ENCODE peak calls at places on chromosome 9, in five cellular contexts. L is HCT116, K is HepG2, I is GM12878, J is SK-N-SH. F is an unnamed sample.

GRCh38 chr9:33320568-33321261 is 30.4 kb downstream of the NFX1 start:
- DNase-seq in L (no peak), K (no peak), I (no peak), J (no peak), F (no peak)

GRCh38 chr9:83959061-83959460 is 21.0 kb downstream of the HNRNPK start:
- DNase-seq in L (no peak), K (peak; percentile 69), I (no peak), J (no peak), F (peak; percentile 34)

GRCh38 chr9:124894741-124895170 is 32.8 kb downstream of the ARPC5L start:
- DNase-seq in L (peak; percentile 10), K (peak; percentile 12), I (no peak), J (no peak), F (peak; percentile 77)

GRCh38 chr9:94719878-94720277 is 6.6 kb upstream of the AOPEP start:
- DNase-seq in L (no peak), K (no peak), I (no peak), J (no peak), F (no peak)

GRCh38 chr9:129111762-129112151 is 542 bp downstream of the PTPA start:
- DNase-seq in L (no peak), K (peak; percentile 25), I (no peak), J (peak; percentile 69), F (peak; percentile 54)

GRCh38 chr9:90919883-90920282 is 118.3 kb downstream of the SYK start:
- DNase-seq in L (no peak), K (no peak), I (no peak), J (no peak), F (no peak)

GRCh38 chr9:133004091-133005072 is 25.9 kb downstream of the GFI1B start:
- DNase-seq in L (no peak), K (no peak), I (no peak), J (peak; percentile 20), F (peak; percentile 40)

GRCh38 chr9:88017086-88017485 is 42.8 kb upstream of the CDK20 start:
- DNase-seq in L (no peak), K (no peak), I (no peak), J (no peak), F (no peak)

GRCh38 chr9:4849364-4849763 is 56.6 kb downstream of the RCL1 start:
- DNase-seq in L (no peak), K (peak; percentile 35), I (no peak), J (no peak), F (no peak)

GRCh38 chr9:20788526-20789421 is 104.7 kb downstream of the FOCAD start:
- DNase-seq in L (no peak), K (no peak), I (no peak), J (peak; percentile 10), F (no peak)

GRCh38 chr9:109908459-109909390 is 128.7 kb downstream of the PALM2AKAP2 start:
- DNase-seq in L (no peak), K (no peak), I (no peak), J (no peak), F (no peak)

GRCh38 chr9:128706671-128707381 is 4.5 kb downstream of the PKN3 start:
- DNase-seq in L (no peak), K (no peak), I (no peak), J (no peak), F (no peak)

GRCh38 chr9:16385590-16386578 is 484.6 kb downstream of the BNC2 start:
- DNase-seq in L (no peak), K (no peak), I (no peak), J (no peak), F (no peak)

GRCh38 chr9:124128568-124128967 is 117.0 kb downstream of the LHX2 start:
- DNase-seq in L (no peak), K (peak; percentile 18), I (no peak), J (no peak), F (no peak)

GRCh38 chr9:91500509-91501011 is 76.9 kb upstream of the NFIL3 start:
- DNase-seq in L (peak; percentile 40), K (no peak), I (no peak), J (no peak), F (no peak)

GRCh38 chr9:114165407-114166102 is 10.2 kb downstream of the COL27A1 start:
- DNase-seq in L (no peak), K (no peak), I (no peak), J (no peak), F (no peak)

GRCh38 chr9:84953797-84954695 is 284.5 kb downstream of the NTRK2 start:
- DNase-seq in L (peak; percentile 48), K (peak; percentile 17), I (no peak), J (peak; percentile 85), F (peak; percentile 88)

GRCh38 chr9:126756876-126757415 is 47.9 kb upstream of the ZBTB43 start:
- DNase-seq in L (no peak), K (no peak), I (no peak), J (peak; percentile 39), F (no peak)

GRCh38 chr9:136182422-136182790 is 22.5 kb downstream of the LHX3 start:
- DNase-seq in L (no peak), K (no peak), I (no peak), J (no peak), F (no peak)

GRCh38 chr9:37941253-37941652 is 37.3 kb upstream of the SLC25A51 start:
- DNase-seq in L (no peak), K (no peak), I (no peak), J (no peak), F (no peak)

GRCh38 chr9:135990468-135991429 is 29.6 kb upstream of the UBAC1 start:
- DNase-seq in L (peak; percentile 79), K (peak; percentile 78), I (no peak), J (peak; percentile 89), F (peak; percentile 96)

GRCh38 chr9:93365427-93366118 is 85.9 kb upstream of the FAM120A start:
- DNase-seq in L (no peak), K (no peak), I (no peak), J (no peak), F (peak; percentile 75)

GRCh38 chr9:72990397-72991182 is 37.7 kb upstream of the ALDH1A1 start:
- DNase-seq in L (no peak), K (no peak), I (no peak), J (no peak), F (no peak)

GRCh38 chr9:137441289-137441934 is at the start of gene ENTPD8:
- DNase-seq in L (no peak), K (peak; percentile 87), I (no peak), J (peak; percentile 89), F (peak; percentile 92)

DNA sequence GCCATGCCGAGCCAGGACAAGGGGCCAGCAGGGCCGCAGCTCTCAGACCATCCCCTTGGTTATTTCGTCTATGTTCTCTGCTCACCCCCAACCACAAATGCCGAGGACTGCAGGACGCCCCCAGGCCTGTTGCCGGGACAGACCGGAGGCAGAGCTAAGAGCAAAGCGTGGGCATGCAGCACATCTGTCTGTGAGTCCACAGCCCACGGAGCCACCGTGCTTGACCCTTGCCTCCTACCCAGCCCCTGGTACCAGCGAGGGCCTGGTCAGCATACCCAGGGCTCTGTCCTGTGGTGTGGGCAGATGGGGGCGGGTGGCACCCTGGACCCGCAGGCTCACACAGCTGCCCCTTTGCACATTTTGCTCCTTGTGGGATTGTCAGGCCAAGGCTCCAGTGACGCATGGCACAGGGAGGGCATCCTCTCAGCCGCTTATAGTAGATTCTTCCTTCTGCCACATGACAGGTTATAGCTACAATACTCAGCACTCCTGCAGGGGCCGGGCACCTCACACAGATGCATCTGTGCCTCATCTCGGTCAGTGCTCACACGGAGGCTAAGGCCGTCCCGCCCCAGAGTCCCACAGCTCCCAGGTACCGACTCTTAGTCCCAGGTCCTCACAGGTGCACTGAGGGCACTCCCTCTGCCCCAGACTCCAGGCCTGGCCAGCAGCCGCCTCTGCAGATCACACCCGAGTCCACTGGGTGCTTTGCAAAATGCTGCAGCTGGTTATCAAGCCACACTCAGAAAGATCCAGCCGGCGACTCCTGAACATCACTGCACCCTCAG is 4.5 kb downstream of the BRD3 start:
- DNase-seq in L (no peak), K (no peak), I (no peak), J (peak; percentile 25), F (no peak)
- H3K4me1 ChIP-seq in L (peaks cover 10% of the 10 kb centered on the region), K (peaks cover 65% of the 10 kb centered on the region), I (peaks cover 24% of the 10 kb centered on the region), J (peaks cover 59% of the 10 kb centered on the region), F (peaks cover 14% of the 10 kb centered on the region)

GRCh38 chr9:34612788-34613390 is 992 bp upstream of the RPP25L start:
- DNase-seq in L (peak; percentile 54), K (peak; percentile 73), I (no peak), J (peak; percentile 84), F (peak; percentile 96)

GRCh38 chr9:34611251-34611810 is 566 bp downstream of the RPP25L start:
- DNase-seq in L (no peak), K (no peak), I (no peak), J (no peak), F (no peak)

GRCh38 chr9:34611811-34612787 is at the start of gene RPP25L:
- DNase-seq in L (peak; percentile 49), K (peak; percentile 62), I (no peak), J (peak; percentile 93), F (peak; percentile 91)

GRCh38 chr9:34607331-34607730 is 4.6 kb downstream of the RPP25L start:
- DNase-seq in L (no peak), K (no peak), I (no peak), J (no peak), F (no peak)

DNA sequence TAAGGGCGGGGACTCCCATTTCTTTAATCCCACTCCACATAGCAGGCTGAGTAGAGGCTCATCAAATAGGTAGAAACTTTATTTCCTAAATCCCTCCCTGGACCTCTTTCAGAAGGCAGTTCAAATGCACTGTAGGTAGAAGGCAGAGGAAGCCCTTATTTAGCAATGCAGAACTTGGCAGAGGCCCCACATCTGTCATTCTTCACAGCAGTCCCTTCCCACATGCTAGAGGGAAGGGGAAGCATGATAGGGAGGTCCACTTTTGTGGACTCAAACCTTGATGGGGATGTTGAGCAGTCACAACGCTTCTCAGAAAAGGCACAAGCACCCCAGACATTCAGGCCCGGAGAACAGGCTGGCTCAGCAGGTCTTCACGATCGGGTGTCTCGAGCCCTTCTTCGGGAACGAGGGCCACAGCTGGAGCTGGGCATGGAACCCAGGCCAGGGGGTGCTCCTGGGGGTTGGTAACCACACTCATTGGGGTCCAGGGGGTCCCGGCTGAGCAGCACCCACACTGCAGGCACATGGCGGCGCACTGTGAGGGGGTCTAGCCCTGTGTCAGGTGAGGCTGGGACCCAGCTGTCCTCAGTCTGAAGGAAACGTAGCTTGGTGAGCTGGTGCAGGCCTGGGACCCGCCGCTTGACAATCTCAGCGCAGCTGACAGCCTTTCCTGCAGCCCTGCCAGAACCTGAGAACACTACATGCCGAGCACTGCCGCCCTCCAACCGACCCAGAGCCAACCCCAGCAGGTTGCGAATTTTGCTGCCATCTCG is 1.3 kb downstream of the RPP25L start:
- DNase-seq in L (no peak), K (no peak), I (no peak), J (no peak), F (no peak)
- TF ChIP-seq REST in L (no peak), K (no peak), I (no peak), J (no peak), F (no peak)

GRCh38 chr9:106893088-106893487 is 30.1 kb downstream of the ZNF462 start:
- DNase-seq in L (peak; percentile 47), K (no peak), I (no peak), J (no peak), F (no peak)
- TF ChIP-seq POLR2AphosphoS5 in L (no peak), K (no peak), I (no peak), J (no peak), F (no peak)

DNA sequence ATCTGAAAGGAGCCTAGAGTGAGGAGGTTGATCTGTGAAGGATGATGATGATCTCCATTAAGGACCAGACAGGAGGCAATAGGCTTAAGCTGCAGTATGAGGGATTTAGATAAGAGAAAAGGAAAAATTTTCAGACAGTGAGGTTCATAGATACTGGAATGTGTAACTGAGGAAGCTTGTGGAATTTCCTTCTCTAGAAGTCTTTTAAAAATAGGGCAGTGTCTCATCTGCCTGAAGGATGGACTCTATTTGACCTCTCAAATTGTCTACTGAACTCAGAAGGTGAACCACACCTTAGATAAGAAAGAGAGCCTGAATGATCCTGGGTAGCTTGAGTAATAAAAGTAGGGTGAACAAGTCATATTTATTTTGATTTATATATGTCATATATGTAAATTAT is 148.2 kb upstream of the CDKN2B start:
- DNase-seq in L (no peak), K (no peak), I (no peak), J (no peak), F (no peak)
- H3K4me1 ChIP-seq in L (peaks cover 24% of the 10 kb centered on the region), K (peaks cover 25% of the 10 kb centered on the region), I (no peaks in the 10 kb centered on the region), J (no peaks in the 10 kb centered on the region), F (no peaks in the 10 kb centered on the region)